ENCODE peak calls at places on chromosome 17, in five cellular contexts. One of them, this sample, is unnamed. For H3K4me1, the result is how much of the 10 kb centered on the place peaks cover.

GRCh38 chr17:28646039-28646754 is 1.2 kb upstream of the BLTP2 start:
- DNase-seq in transverse colon: peak
- DNase-seq in CD8-positive, alpha-beta memory T cell: no peak
- DNase-seq in right cardiac atrium: no peak
- DNase-seq in neural progenitor cell: no peak
- DNase-seq in this sample: no peak

GRCh38 chr17:5661486-5662125 is 77.3 kb upstream of the NLRP1 start:
- DNase-seq in transverse colon: no peak
- DNase-seq in neural progenitor cell: peak
- DNase-seq in CD8-positive, alpha-beta memory T cell: no peak
- DNase-seq in right cardiac atrium: no peak
- DNase-seq in this sample: no peak

GRCh38 chr17:17018612-17019429 is 23.4 kb upstream of the MPRIP start:
- DNase-seq in neural progenitor cell: no peak
- DNase-seq in right cardiac atrium: no peak
- DNase-seq in CD8-positive, alpha-beta memory T cell: no peak
- DNase-seq in transverse colon: peak
- DNase-seq in this sample: no peak

GRCh38 chr17:27846042-27846655 is 45.8 kb upstream of the NOS2 start:
- DNase-seq in right cardiac atrium: no peak
- DNase-seq in CD8-positive, alpha-beta memory T cell: peak
- DNase-seq in transverse colon: no peak
- DNase-seq in neural progenitor cell: no peak
- DNase-seq in this sample: peak

GRCh38 chr17:41666708-41667279 is 21.9 kb upstream of the EIF1 start:
- DNase-seq in neural progenitor cell: peak
- DNase-seq in transverse colon: peak
- DNase-seq in CD8-positive, alpha-beta memory T cell: peak
- DNase-seq in right cardiac atrium: peak
- DNase-seq in this sample: peak

GRCh38 chr17:63365366-63366237 is 80.5 kb downstream of the CYB561 start:
- DNase-seq in CD8-positive, alpha-beta memory T cell: no peak
- DNase-seq in neural progenitor cell: no peak
- DNase-seq in right cardiac atrium: no peak
- DNase-seq in transverse colon: no peak
- DNase-seq in this sample: no peak

GRCh38 chr17:58081641-58082340 is 1.4 kb upstream of the DYNLL2 start:
- DNase-seq in CD8-positive, alpha-beta memory T cell: no peak
- DNase-seq in right cardiac atrium: no peak
- DNase-seq in transverse colon: no peak
- DNase-seq in neural progenitor cell: peak
- DNase-seq in this sample: no peak

GRCh38 chr17:49913226-49914095 is 55.5 kb upstream of the DLX4 start:
- DNase-seq in right cardiac atrium: no peak
- DNase-seq in CD8-positive, alpha-beta memory T cell: no peak
- DNase-seq in neural progenitor cell: no peak
- DNase-seq in transverse colon: no peak
- DNase-seq in this sample: no peak

GRCh38 chr17:57913576-57914273 is 41.5 kb downstream of the CUEDC1 start:
- DNase-seq in CD8-positive, alpha-beta memory T cell: no peak
- DNase-seq in transverse colon: no peak
- DNase-seq in neural progenitor cell: no peak
- DNase-seq in right cardiac atrium: peak
- DNase-seq in this sample: no peak

GRCh38 chr17:73272906-73273218 is 11.2 kb upstream of the CPSF4L start:
- DNase-seq in right cardiac atrium: no peak
- DNase-seq in neural progenitor cell: no peak
- DNase-seq in transverse colon: no peak
- DNase-seq in CD8-positive, alpha-beta memory T cell: no peak
- DNase-seq in this sample: no peak

GRCh38 chr17:40316571-40317344 is 7.8 kb downstream of the RARA start:
- DNase-seq in transverse colon: peak
- DNase-seq in right cardiac atrium: peak
- DNase-seq in neural progenitor cell: peak
- DNase-seq in CD8-positive, alpha-beta memory T cell: no peak
- DNase-seq in this sample: no peak

GRCh38 chr17:4598776-4599504 is 14.6 kb downstream of the SMTNL2 start:
- DNase-seq in CD8-positive, alpha-beta memory T cell: no peak
- DNase-seq in neural progenitor cell: no peak
- DNase-seq in right cardiac atrium: peak
- DNase-seq in transverse colon: peak
- DNase-seq in this sample: no peak

GRCh38 chr17:2947996-2948550 is 115.3 kb downstream of the OR1D5 start:
- DNase-seq in right cardiac atrium: no peak
- DNase-seq in CD8-positive, alpha-beta memory T cell: no peak
- DNase-seq in transverse colon: no peak
- DNase-seq in neural progenitor cell: no peak
- DNase-seq in this sample: no peak

GRCh38 chr17:35082073-35082657 is 18.7 kb upstream of the RFFL start:
- DNase-seq in CD8-positive, alpha-beta memory T cell: no peak
- DNase-seq in right cardiac atrium: no peak
- DNase-seq in transverse colon: no peak
- DNase-seq in neural progenitor cell: no peak
- DNase-seq in this sample: no peak

GRCh38 chr17:4733073-4733531 is 1.9 kb downstream of the MED11 start:
- DNase-seq in right cardiac atrium: no peak
- DNase-seq in neural progenitor cell: no peak
- DNase-seq in CD8-positive, alpha-beta memory T cell: no peak
- DNase-seq in transverse colon: no peak
- DNase-seq in this sample: no peak

GRCh38 chr17:31743767-31744166 is 115.3 kb downstream of the COPRS start:
- DNase-seq in neural progenitor cell: peak
- DNase-seq in transverse colon: no peak
- DNase-seq in CD8-positive, alpha-beta memory T cell: no peak
- DNase-seq in right cardiac atrium: no peak
- DNase-seq in this sample: no peak

GRCh38 chr17:78450696-78451344 is 72.4 kb downstream of the PGS1 start:
- DNase-seq in CD8-positive, alpha-beta memory T cell: no peak
- DNase-seq in neural progenitor cell: no peak
- DNase-seq in right cardiac atrium: no peak
- DNase-seq in transverse colon: no peak
- DNase-seq in this sample: no peak

GRCh38 chr17:36069131-36069530 is 5.1 kb downstream of the CCL18 start:
- DNase-seq in neural progenitor cell: no peak
- DNase-seq in transverse colon: no peak
- DNase-seq in right cardiac atrium: no peak
- DNase-seq in CD8-positive, alpha-beta memory T cell: no peak
- DNase-seq in this sample: no peak

GRCh38 chr17:19713901-19714361 is 2.5 kb downstream of the SLC47A2 start:
- DNase-seq in right cardiac atrium: no peak
- DNase-seq in CD8-positive, alpha-beta memory T cell: no peak
- DNase-seq in neural progenitor cell: no peak
- DNase-seq in transverse colon: no peak
- DNase-seq in this sample: no peak

GRCh38 chr17:49779730-49780220 is 8.7 kb upstream of the KAT7 start:
- DNase-seq in transverse colon: peak
- DNase-seq in CD8-positive, alpha-beta memory T cell: no peak
- DNase-seq in right cardiac atrium: no peak
- DNase-seq in neural progenitor cell: peak
- DNase-seq in this sample: no peak

GRCh38 chr17:73343168-73343634 is 31.4 kb upstream of the CDC42EP4 start:
- DNase-seq in CD8-positive, alpha-beta memory T cell: no peak
- DNase-seq in transverse colon: peak
- DNase-seq in right cardiac atrium: peak
- DNase-seq in neural progenitor cell: peak
- DNase-seq in this sample: no peak

GRCh38 chr17:4711671-4712111 is 1.3 kb downstream of the ARRB2 start:
- DNase-seq in neural progenitor cell: no peak
- DNase-seq in CD8-positive, alpha-beta memory T cell: no peak
- DNase-seq in transverse colon: peak
- DNase-seq in right cardiac atrium: no peak
- DNase-seq in this sample: no peak

GRCh38 chr17:45361976-45362375 is 45.2 kb upstream of the MAP3K14 start:
- DNase-seq in CD8-positive, alpha-beta memory T cell: no peak
- DNase-seq in transverse colon: no peak
- DNase-seq in right cardiac atrium: no peak
- DNase-seq in neural progenitor cell: no peak
- DNase-seq in this sample: no peak

GRCh38 chr17:17479209-17479608 is 2.4 kb downstream of the MED9 start:
- DNase-seq in transverse colon: no peak
- DNase-seq in right cardiac atrium: no peak
- DNase-seq in neural progenitor cell: no peak
- DNase-seq in CD8-positive, alpha-beta memory T cell: no peak
- DNase-seq in this sample: no peak

GRCh38 chr17:82229686-82230626 is 1.1 kb downstream of the SLC16A3 start:
- DNase-seq in right cardiac atrium: no peak
- DNase-seq in CD8-positive, alpha-beta memory T cell: no peak
- DNase-seq in transverse colon: peak
- DNase-seq in neural progenitor cell: peak
- DNase-seq in this sample: no peak
- H3K4me1 ChIP-seq in right cardiac atrium: under half
- H3K4me1 ChIP-seq in CD8-positive, alpha-beta memory T cell: under half
- H3K4me1 ChIP-seq in transverse colon: under half
- H3K4me1 ChIP-seq in neural progenitor cell: under half
- H3K4me1 ChIP-seq in this sample: under half

GRCh38 chr17:50948711-50949110 is 82.6 kb upstream of the TOB1 start:
- DNase-seq in neural progenitor cell: no peak
- DNase-seq in CD8-positive, alpha-beta memory T cell: no peak
- DNase-seq in right cardiac atrium: no peak
- DNase-seq in transverse colon: peak
- DNase-seq in this sample: no peak
- H3K4me1 ChIP-seq in neural progenitor cell: under half
- H3K4me1 ChIP-seq in CD8-positive, alpha-beta memory T cell: under half
- H3K4me1 ChIP-seq in right cardiac atrium: under half
- H3K4me1 ChIP-seq in transverse colon: half or more
- H3K4me1 ChIP-seq in this sample: under half

DNA sequence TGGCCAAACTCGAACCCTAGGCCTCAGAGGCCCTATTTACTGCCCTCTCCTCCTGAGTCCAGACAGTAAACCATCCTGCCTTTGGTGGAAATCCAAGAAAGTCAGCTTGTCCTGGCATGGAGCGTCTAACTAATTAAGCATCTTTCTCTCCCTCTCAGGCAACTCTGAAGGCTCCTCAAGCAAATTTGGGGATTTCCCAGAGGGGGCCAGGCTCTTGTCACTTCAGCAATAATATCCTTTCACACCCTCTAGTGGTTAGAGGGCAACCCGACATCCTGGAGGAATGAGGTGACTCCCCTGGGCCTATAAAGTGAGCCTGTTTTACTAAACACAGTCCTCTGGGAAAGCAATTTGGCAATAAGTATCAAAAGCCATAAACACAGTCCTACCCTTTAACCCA is 60.4 kb downstream of the NOG start:
- DNase-seq in transverse colon: no peak
- DNase-seq in right cardiac atrium: no peak
- DNase-seq in neural progenitor cell: peak
- DNase-seq in CD8-positive, alpha-beta memory T cell: peak
- DNase-seq in this sample: peak
- H3K4me1 ChIP-seq in transverse colon: under half
- H3K4me1 ChIP-seq in right cardiac atrium: under half
- H3K4me1 ChIP-seq in neural progenitor cell: under half
- H3K4me1 ChIP-seq in CD8-positive, alpha-beta memory T cell: under half
- H3K4me1 ChIP-seq in this sample: under half

GRCh38 chr17:77418609-77419008 is 277.8 kb downstream of the SEC14L1 start:
- DNase-seq in right cardiac atrium: no peak
- DNase-seq in transverse colon: no peak
- DNase-seq in neural progenitor cell: no peak
- DNase-seq in CD8-positive, alpha-beta memory T cell: no peak
- DNase-seq in this sample: no peak

GRCh38 chr17:77419095-77419494 is 278.3 kb downstream of the SEC14L1 start:
- DNase-seq in transverse colon: no peak
- DNase-seq in neural progenitor cell: no peak
- DNase-seq in CD8-positive, alpha-beta memory T cell: no peak
- DNase-seq in right cardiac atrium: no peak
- DNase-seq in this sample: no peak

GRCh38 chr17:77414811-77415400 is 274.1 kb downstream of the SEC14L1 start:
- DNase-seq in neural progenitor cell: no peak
- DNase-seq in right cardiac atrium: no peak
- DNase-seq in transverse colon: no peak
- DNase-seq in CD8-positive, alpha-beta memory T cell: no peak
- DNase-seq in this sample: no peak

GRCh38 chr17:77417575-77417974 is 276.8 kb downstream of the SEC14L1 start:
- DNase-seq in right cardiac atrium: no peak
- DNase-seq in CD8-positive, alpha-beta memory T cell: no peak
- DNase-seq in transverse colon: no peak
- DNase-seq in neural progenitor cell: no peak
- DNase-seq in this sample: no peak

GRCh38 chr17:77416096-77416713 is 275.4 kb downstream of the SEC14L1 start:
- DNase-seq in right cardiac atrium: no peak
- DNase-seq in CD8-positive, alpha-beta memory T cell: no peak
- DNase-seq in neural progenitor cell: no peak
- DNase-seq in transverse colon: no peak
- DNase-seq in this sample: no peak
- H3K4me1 ChIP-seq in right cardiac atrium: under half
- H3K4me1 ChIP-seq in CD8-positive, alpha-beta memory T cell: half or more
- H3K4me1 ChIP-seq in neural progenitor cell: under half
- H3K4me1 ChIP-seq in transverse colon: under half
- H3K4me1 ChIP-seq in this sample: under half

This sample was measured in naive thymus-derived CD4-positive, alpha-beta T cell.